ENCODE peak calls at places on chromosomes 2 and 18, in five cellular contexts. One of them, this sample, is unnamed.

GRCh38 chr18:7958897-7959146 is 391.7 kb downstream of the PTPRM start:
- DNase-seq in HepG2: no peak
- DNase-seq in GM12878: no peak
- DNase-seq in K562: no peak
- DNase-seq in SK-N-SH: no peak
- DNase-seq in this sample: no peak

GRCh38 chr2:63716146-63716545 is 125.5 kb upstream of the UGP2 start:
- DNase-seq in K562: no peak
- DNase-seq in SK-N-SH: no peak
- DNase-seq in GM12878: no peak
- DNase-seq in HepG2: no peak
- DNase-seq in this sample: no peak

GRCh38 chr2:94923196-94923595 is 52.0 kb downstream of the TEKT4 start:
- DNase-seq in HepG2: no peak
- DNase-seq in SK-N-SH: no peak
- DNase-seq in K562: no peak
- DNase-seq in GM12878: no peak
- DNase-seq in this sample: no peak

GRCh38 chr2:41965886-41966285 is 81.9 kb upstream of the PKDCC start:
- DNase-seq in HepG2: no peak
- DNase-seq in K562: no peak
- DNase-seq in SK-N-SH: no peak
- DNase-seq in GM12878: no peak
- DNase-seq in this sample: no peak

GRCh38 chr2:16623046-16623445 is 42.6 kb downstream of the CYRIA start:
- DNase-seq in GM12878: no peak
- DNase-seq in K562: no peak
- DNase-seq in HepG2: no peak
- DNase-seq in SK-N-SH: no peak
- DNase-seq in this sample: no peak

GRCh38 chr2:88666576-88666975 is 24.9 kb upstream of the RPIA start:
- DNase-seq in GM12878: no peak
- DNase-seq in HepG2: peak; percentile 55
- DNase-seq in K562: no peak
- DNase-seq in SK-N-SH: no peak
- DNase-seq in this sample: no peak

GRCh38 chr18:11859903-11860407 is 8.7 kb downstream of the CHMP1B start:
- DNase-seq in GM12878: no peak
- DNase-seq in SK-N-SH: no peak
- DNase-seq in K562: peak; percentile 46
- DNase-seq in HepG2: peak; percentile 83
- DNase-seq in this sample: no peak

GRCh38 chr2:60364441-60364840 is 189.0 kb downstream of the BCL11A start:
- DNase-seq in K562: no peak
- DNase-seq in GM12878: no peak
- DNase-seq in SK-N-SH: no peak
- DNase-seq in HepG2: no peak
- DNase-seq in this sample: no peak

GRCh38 chr2:127700527-127701192 is 637 bp upstream of the SFT2D3 start:
- DNase-seq in SK-N-SH: no peak
- DNase-seq in HepG2: peak; percentile 84
- DNase-seq in GM12878: peak; percentile 93
- DNase-seq in K562: peak; percentile 93
- DNase-seq in this sample: peak; percentile 67

GRCh38 chr2:42929985-42930581 is 137.7 kb upstream of the HAAO start:
- DNase-seq in GM12878: no peak
- DNase-seq in HepG2: peak; percentile 58
- DNase-seq in SK-N-SH: no peak
- DNase-seq in K562: no peak
- DNase-seq in this sample: no peak

GRCh38 chr2:89851583-89851905 is 1160.1 kb downstream of the RPIA start:
- DNase-seq in K562: no peak
- DNase-seq in GM12878: no peak
- DNase-seq in SK-N-SH: no peak
- DNase-seq in HepG2: no peak
- DNase-seq in this sample: no peak

GRCh38 chr2:71695235-71696120 is 242.1 kb downstream of the DYSF start:
- DNase-seq in GM12878: no peak
- DNase-seq in K562: no peak
- DNase-seq in SK-N-SH: no peak
- DNase-seq in HepG2: no peak
- DNase-seq in this sample: no peak

GRCh38 chr2:71692621-71693277 is 239.4 kb downstream of the DYSF start:
- DNase-seq in SK-N-SH: no peak
- DNase-seq in HepG2: no peak
- DNase-seq in K562: no peak
- DNase-seq in GM12878: no peak
- DNase-seq in this sample: no peak

GRCh38 chr2:71691747-71692455 is 238.5 kb downstream of the DYSF start:
- DNase-seq in HepG2: no peak
- DNase-seq in K562: no peak
- DNase-seq in GM12878: no peak
- DNase-seq in SK-N-SH: no peak
- DNase-seq in this sample: no peak

GRCh38 chr2:71694501-71695234 is 241.3 kb downstream of the DYSF start:
- DNase-seq in K562: no peak
- DNase-seq in GM12878: no peak
- DNase-seq in HepG2: no peak
- DNase-seq in SK-N-SH: no peak
- DNase-seq in this sample: no peak

GRCh38 chr2:71693286-71694270 is 240.2 kb downstream of the DYSF start:
- DNase-seq in HepG2: no peak
- DNase-seq in GM12878: no peak
- DNase-seq in SK-N-SH: peak; percentile 75
- DNase-seq in K562: no peak
- DNase-seq in this sample: no peak
- TF ChIP-seq TAF1 in HepG2: no peak
- TF ChIP-seq TAF1 in GM12878: no peak
- TF ChIP-seq TAF1 in SK-N-SH: no peak
- TF ChIP-seq TAF1 in K562: no peak
- TF ChIP-seq TAF1 in this sample: no peak

GRCh38 chr2:145186303-145186702 is 666.4 kb upstream of the ZEB2 start:
- DNase-seq in GM12878: no peak
- DNase-seq in HepG2: no peak
- DNase-seq in SK-N-SH: no peak
- DNase-seq in K562: peak; percentile 14
- DNase-seq in this sample: no peak
- TF ChIP-seq TAF1 in GM12878: no peak
- TF ChIP-seq TAF1 in HepG2: no peak
- TF ChIP-seq TAF1 in SK-N-SH: no peak
- TF ChIP-seq TAF1 in K562: no peak
- TF ChIP-seq TAF1 in this sample: no peak

GRCh38 chr18:58078889-58079573 is 35.0 kb downstream of the NEDD4L start:
- DNase-seq in GM12878: no peak
- DNase-seq in HepG2: no peak
- DNase-seq in SK-N-SH: no peak
- DNase-seq in K562: peak; percentile 86
- DNase-seq in this sample: no peak

GRCh38 chr18:58077329-58077728 is 33.3 kb downstream of the NEDD4L start:
- DNase-seq in GM12878: no peak
- DNase-seq in K562: no peak
- DNase-seq in SK-N-SH: no peak
- DNase-seq in HepG2: no peak
- DNase-seq in this sample: no peak

GRCh38 chr18:58080516-58080915 is 36.5 kb downstream of the NEDD4L start:
- DNase-seq in GM12878: no peak
- DNase-seq in K562: no peak
- DNase-seq in SK-N-SH: no peak
- DNase-seq in HepG2: no peak
- DNase-seq in this sample: no peak

DNA sequence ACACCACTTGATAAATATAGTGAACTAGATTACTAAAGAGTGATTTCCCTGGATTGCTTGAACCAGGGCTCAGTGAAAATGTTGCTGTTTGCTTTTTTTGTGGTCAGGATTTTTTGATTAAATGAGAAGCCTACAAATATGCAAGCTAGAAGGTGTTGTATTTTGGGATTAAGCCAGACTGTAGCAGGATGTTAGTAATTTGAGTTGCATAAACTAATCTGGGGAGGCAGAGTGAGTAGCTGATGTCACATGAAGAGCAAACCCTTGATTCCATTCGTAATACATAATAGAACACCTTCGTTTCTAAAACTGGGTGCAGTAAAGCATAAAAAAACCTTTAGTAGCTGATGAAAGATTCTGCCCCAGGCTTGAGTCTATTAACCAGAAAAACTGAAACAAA is 32.0 kb downstream of the NEDD4L start:
- DNase-seq in HepG2: no peak
- DNase-seq in K562: no peak
- DNase-seq in SK-N-SH: no peak
- DNase-seq in GM12878: no peak
- DNase-seq in this sample: no peak
- TF ChIP-seq TAF1 in HepG2: no peak
- TF ChIP-seq TAF1 in K562: no peak
- TF ChIP-seq TAF1 in SK-N-SH: no peak
- TF ChIP-seq TAF1 in GM12878: no peak
- TF ChIP-seq TAF1 in this sample: no peak

DNA sequence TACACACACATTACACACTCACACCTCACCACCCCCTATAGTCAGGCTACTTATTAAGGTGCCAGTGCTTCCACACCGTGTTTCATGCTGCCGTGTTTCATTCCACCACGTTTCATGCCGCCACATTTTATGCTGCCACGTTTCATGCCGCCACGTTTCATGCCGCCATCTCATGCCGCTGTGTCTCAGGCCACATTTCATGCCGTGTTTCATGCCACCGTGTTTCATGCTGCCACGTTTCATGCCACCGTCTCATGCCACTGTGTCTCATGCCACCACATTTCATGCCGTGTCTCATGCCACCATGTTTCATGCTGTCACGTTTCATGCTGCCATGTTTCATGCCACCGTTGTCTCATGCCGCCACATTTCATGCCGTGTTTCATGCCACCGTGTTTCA is 65.1 kb downstream of the MBOAT2 start:
- DNase-seq in SK-N-SH: no peak
- DNase-seq in GM12878: no peak
- DNase-seq in HepG2: no peak
- DNase-seq in K562: no peak
- DNase-seq in this sample: no peak
- TF ChIP-seq TAF1 in SK-N-SH: no peak
- TF ChIP-seq TAF1 in GM12878: no peak
- TF ChIP-seq TAF1 in HepG2: no peak
- TF ChIP-seq TAF1 in K562: no peak
- TF ChIP-seq TAF1 in this sample: no peak

DNA sequence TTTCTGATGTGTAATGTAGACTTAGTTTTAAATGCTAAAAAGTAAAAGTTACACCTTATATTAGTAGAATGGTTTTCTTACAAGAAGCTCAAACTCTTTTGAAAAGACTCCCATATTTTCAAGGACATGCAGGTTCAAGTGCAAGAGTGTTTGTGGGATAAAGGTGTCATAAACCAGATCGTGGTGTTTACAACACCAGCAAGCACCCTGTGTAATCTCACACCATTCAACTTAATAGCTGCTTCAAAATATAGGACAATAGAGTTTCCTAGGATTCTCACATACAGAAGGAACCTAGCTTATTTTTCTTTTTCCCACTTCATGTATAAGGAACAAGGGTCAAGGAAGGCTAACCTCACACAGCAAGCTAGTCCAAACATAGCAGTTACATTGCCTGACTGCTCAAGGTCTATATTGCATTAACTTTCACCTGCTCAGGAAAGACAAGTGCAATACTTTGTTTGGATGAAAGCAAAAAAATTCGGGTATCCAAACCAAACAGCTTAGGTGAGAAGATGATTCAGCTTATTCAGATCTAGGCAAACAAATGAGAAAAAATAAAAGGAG is 172.3 kb downstream of the IKZF2 start:
- DNase-seq in GM12878: no peak
- DNase-seq in HepG2: no peak
- DNase-seq in SK-N-SH: no peak
- DNase-seq in K562: no peak
- DNase-seq in this sample: no peak
- TF ChIP-seq TAF1 in GM12878: no peak
- TF ChIP-seq TAF1 in HepG2: no peak
- TF ChIP-seq TAF1 in SK-N-SH: no peak
- TF ChIP-seq TAF1 in K562: no peak
- TF ChIP-seq TAF1 in this sample: no peak

This sample was measured in GM12891.